ENCODE peak calls at places on chromosome 3, in seven cellular contexts. One of them, this sample, is unnamed.

GRCh38 chr3:115239717-115240116 is 92.6 kb upstream of the ZBTB20 start:
- DNase-seq in stimulated activated CD4-positive, alpha-beta T cell treated with anti-CD3 and anti-CD28 coated beads, Interleukin-2, amount 100 ng/mL, for 48 hours: no peak
- DNase-seq in C1 segment of cervical spinal cord: peak
- DNase-seq in hepatic stellate cell: peak
- DNase-seq in psoas muscle: peak
- DNase-seq in NCI-H1092: peak
- DNase-seq in HEK293T: peak
- DNase-seq in this sample: peak

GRCh38 chr3:124885466-124886167 is 1.5 kb downstream of the ITGB5 start:
- DNase-seq in stimulated activated CD4-positive, alpha-beta T cell treated with anti-CD3 and anti-CD28 coated beads, Interleukin-2, amount 100 ng/mL, for 48 hours: no peak
- DNase-seq in C1 segment of cervical spinal cord: no peak
- DNase-seq in hepatic stellate cell: peak
- DNase-seq in psoas muscle: no peak
- DNase-seq in NCI-H1092: no peak
- DNase-seq in HEK293T: no peak
- DNase-seq in this sample: no peak

GRCh38 chr3:175731543-175731942 is 872.4 kb downstream of the NAALADL2 start:
- DNase-seq in stimulated activated CD4-positive, alpha-beta T cell treated with anti-CD3 and anti-CD28 coated beads, Interleukin-2, amount 100 ng/mL, for 48 hours: no peak
- DNase-seq in C1 segment of cervical spinal cord: no peak
- DNase-seq in hepatic stellate cell: no peak
- DNase-seq in psoas muscle: no peak
- DNase-seq in NCI-H1092: no peak
- DNase-seq in HEK293T: no peak
- DNase-seq in this sample: no peak

GRCh38 chr3:27607370-27607769 is 114.8 kb downstream of the EOMES start:
- DNase-seq in stimulated activated CD4-positive, alpha-beta T cell treated with anti-CD3 and anti-CD28 coated beads, Interleukin-2, amount 100 ng/mL, for 48 hours: no peak
- DNase-seq in C1 segment of cervical spinal cord: no peak
- DNase-seq in hepatic stellate cell: no peak
- DNase-seq in psoas muscle: no peak
- DNase-seq in NCI-H1092: no peak
- DNase-seq in HEK293T: no peak
- DNase-seq in this sample: no peak

GRCh38 chr3:72679540-72680198 is 168.6 kb downstream of the SHQ1 start:
- DNase-seq in stimulated activated CD4-positive, alpha-beta T cell treated with anti-CD3 and anti-CD28 coated beads, Interleukin-2, amount 100 ng/mL, for 48 hours: no peak
- DNase-seq in C1 segment of cervical spinal cord: no peak
- DNase-seq in hepatic stellate cell: no peak
- DNase-seq in psoas muscle: no peak
- DNase-seq in NCI-H1092: no peak
- DNase-seq in HEK293T: no peak
- DNase-seq in this sample: no peak

GRCh38 chr3:90007786-90008499 is 900.5 kb downstream of the EPHA3 start:
- DNase-seq in stimulated activated CD4-positive, alpha-beta T cell treated with anti-CD3 and anti-CD28 coated beads, Interleukin-2, amount 100 ng/mL, for 48 hours: no peak
- DNase-seq in C1 segment of cervical spinal cord: no peak
- DNase-seq in hepatic stellate cell: no peak
- DNase-seq in psoas muscle: no peak
- DNase-seq in NCI-H1092: no peak
- DNase-seq in HEK293T: no peak
- DNase-seq in this sample: no peak

GRCh38 chr3:140420621-140421357 is 257.1 kb upstream of the TRIM42 start:
- DNase-seq in stimulated activated CD4-positive, alpha-beta T cell treated with anti-CD3 and anti-CD28 coated beads, Interleukin-2, amount 100 ng/mL, for 48 hours: no peak
- DNase-seq in C1 segment of cervical spinal cord: no peak
- DNase-seq in hepatic stellate cell: peak
- DNase-seq in psoas muscle: no peak
- DNase-seq in NCI-H1092: no peak
- DNase-seq in HEK293T: no peak
- DNase-seq in this sample: peak

GRCh38 chr3:105195260-105195659 is 171.4 kb upstream of the ALCAM start:
- DNase-seq in stimulated activated CD4-positive, alpha-beta T cell treated with anti-CD3 and anti-CD28 coated beads, Interleukin-2, amount 100 ng/mL, for 48 hours: no peak
- DNase-seq in C1 segment of cervical spinal cord: no peak
- DNase-seq in hepatic stellate cell: no peak
- DNase-seq in psoas muscle: no peak
- DNase-seq in NCI-H1092: no peak
- DNase-seq in HEK293T: no peak
- DNase-seq in this sample: no peak

GRCh38 chr3:65758871-65759598 is 279.7 kb downstream of the MAGI1 start:
- DNase-seq in stimulated activated CD4-positive, alpha-beta T cell treated with anti-CD3 and anti-CD28 coated beads, Interleukin-2, amount 100 ng/mL, for 48 hours: no peak
- DNase-seq in C1 segment of cervical spinal cord: no peak
- DNase-seq in hepatic stellate cell: peak
- DNase-seq in psoas muscle: no peak
- DNase-seq in NCI-H1092: no peak
- DNase-seq in HEK293T: no peak
- DNase-seq in this sample: no peak

GRCh38 chr3:143507735-143508580 is 340.3 kb downstream of the SLC9A9 start:
- DNase-seq in stimulated activated CD4-positive, alpha-beta T cell treated with anti-CD3 and anti-CD28 coated beads, Interleukin-2, amount 100 ng/mL, for 48 hours: no peak
- DNase-seq in C1 segment of cervical spinal cord: no peak
- DNase-seq in hepatic stellate cell: peak
- DNase-seq in psoas muscle: no peak
- DNase-seq in NCI-H1092: no peak
- DNase-seq in HEK293T: no peak
- DNase-seq in this sample: no peak

GRCh38 chr3:15796771-15797599 is 794 bp downstream of the ANKRD28 start:
- DNase-seq in stimulated activated CD4-positive, alpha-beta T cell treated with anti-CD3 and anti-CD28 coated beads, Interleukin-2, amount 100 ng/mL, for 48 hours: no peak
- DNase-seq in C1 segment of cervical spinal cord: peak
- DNase-seq in hepatic stellate cell: no peak
- DNase-seq in psoas muscle: no peak
- DNase-seq in NCI-H1092: no peak
- DNase-seq in HEK293T: peak
- DNase-seq in this sample: no peak

GRCh38 chr3:150412599-150413069 is 4.5 kb downstream of the TSC22D2 start:
- DNase-seq in stimulated activated CD4-positive, alpha-beta T cell treated with anti-CD3 and anti-CD28 coated beads, Interleukin-2, amount 100 ng/mL, for 48 hours: no peak
- DNase-seq in C1 segment of cervical spinal cord: no peak
- DNase-seq in hepatic stellate cell: no peak
- DNase-seq in psoas muscle: no peak
- DNase-seq in NCI-H1092: no peak
- DNase-seq in HEK293T: peak
- DNase-seq in this sample: no peak

GRCh38 chr3:151329368-151329767 is at the start of gene P2RY13:
- DNase-seq in stimulated activated CD4-positive, alpha-beta T cell treated with anti-CD3 and anti-CD28 coated beads, Interleukin-2, amount 100 ng/mL, for 48 hours: no peak
- DNase-seq in C1 segment of cervical spinal cord: no peak
- DNase-seq in hepatic stellate cell: no peak
- DNase-seq in psoas muscle: no peak
- DNase-seq in NCI-H1092: no peak
- DNase-seq in HEK293T: no peak
- DNase-seq in this sample: no peak

GRCh38 chr3:169700195-169700594 is 36.7 kb upstream of the MECOM start:
- DNase-seq in stimulated activated CD4-positive, alpha-beta T cell treated with anti-CD3 and anti-CD28 coated beads, Interleukin-2, amount 100 ng/mL, for 48 hours: no peak
- DNase-seq in C1 segment of cervical spinal cord: no peak
- DNase-seq in hepatic stellate cell: no peak
- DNase-seq in psoas muscle: no peak
- DNase-seq in NCI-H1092: no peak
- DNase-seq in HEK293T: no peak
- DNase-seq in this sample: no peak

GRCh38 chr3:195763248-195763830 is 42.6 kb downstream of the MUC20 start:
- DNase-seq in stimulated activated CD4-positive, alpha-beta T cell treated with anti-CD3 and anti-CD28 coated beads, Interleukin-2, amount 100 ng/mL, for 48 hours: no peak
- DNase-seq in C1 segment of cervical spinal cord: no peak
- DNase-seq in hepatic stellate cell: no peak
- DNase-seq in psoas muscle: no peak
- DNase-seq in NCI-H1092: no peak
- DNase-seq in HEK293T: no peak
- DNase-seq in this sample: no peak

GRCh38 chr3:194282436-194283122 is 68.5 kb downstream of the CPN2 start:
- DNase-seq in stimulated activated CD4-positive, alpha-beta T cell treated with anti-CD3 and anti-CD28 coated beads, Interleukin-2, amount 100 ng/mL, for 48 hours: no peak
- DNase-seq in C1 segment of cervical spinal cord: no peak
- DNase-seq in hepatic stellate cell: no peak
- DNase-seq in psoas muscle: peak
- DNase-seq in NCI-H1092: peak
- DNase-seq in HEK293T: no peak
- DNase-seq in this sample: no peak

This sample was measured in heart right ventricle.